ENCODE peak calls at places on chromosomes 6 and 20, in four cellular contexts. S is endothelial cell; V is activated T-helper 1 cell treated with anti-CD3 and anti-CD28 coated beads, Interleukin-12 subunit alpha, Interleukin-12 subunit beta, Interleukin-2, Interleukin-4 antibody, amounts not matched to agents 30 ng/mL and 10 ng/mL and 1 ng/mL, durations not matched to agents 14 hours and 24 hours and 36 hours; Z is T-helper 17 cell. D is an unnamed sample.

GRCh38 chr6:5905431-5906339 is 101.0 kb downstream of the NRN1 start:
- DNase-seq in V (no peak), S (no peak), Z (no peak), D (no peak)

GRCh38 chr6:14121936-14122344 is 4.4 kb downstream of the CD83 start:
- DNase-seq in V (peak; percentile 12), Z (no peak), S (no peak), D (no peak)

GRCh38 chr6:11143394-11144371 is 32.2 kb upstream of the ERVFRD-1 start:
- DNase-seq in V (no peak), S (no peak), Z (no peak), D (no peak)

GRCh38 chr6:75210885-75211739 is 5.3 kb upstream of the COL12A1 start:
- DNase-seq in S (peak; percentile 44), Z (no peak), V (no peak), D (no peak)

GRCh38 chr6:31663961-31664789 is 622 bp downstream of the GPANK1 start:
- DNase-seq in S (no peak), V (no peak), Z (no peak), D (peak; percentile 63)

GRCh38 chr20:44003609-44004008 is 89.0 kb downstream of the TOX2 start:
- DNase-seq in V (no peak), S (no peak), Z (no peak), D (no peak)

GRCh38 chr6:16491666-16492322 is 253.4 kb downstream of the GMPR start:
- DNase-seq in V (no peak), S (no peak), Z (no peak), D (no peak)

GRCh38 chr6:4253604-4254211 is 118.3 kb upstream of the ECI2 start:
- DNase-seq in V (no peak), S (no peak), Z (no peak), D (no peak)

GRCh38 chr20:48846516-48847492 is 19.0 kb upstream of the PREX1 start:
- DNase-seq in V (no peak), S (peak; percentile 40), Z (no peak), D (no peak)

GRCh38 chr6:37536462-37537225 is 37.0 kb upstream of the CCDC167 start:
- DNase-seq in Z (no peak), S (peak; percentile 29), V (no peak), D (peak; percentile 65)

GRCh38 chr20:48294942-48295341 is 509.7 kb upstream of the SULF2 start:
- DNase-seq in Z (no peak), S (no peak), V (no peak), D (no peak)

GRCh38 chr6:167985205-167985604 is 12.3 kb upstream of the KIF25 start:
- DNase-seq in Z (no peak), S (no peak), V (no peak), D (no peak)

GRCh38 chr6:30154709-30155521 is 6.1 kb downstream of the TRIM10 start:
- DNase-seq in V (no peak), S (no peak), Z (no peak), D (no peak)

GRCh38 chr6:154974485-154975149 is 20.5 kb upstream of the TIAM2 start:
- DNase-seq in S (no peak), Z (no peak), V (no peak), D (no peak)

GRCh38 chr20:33812673-33813462 is 1.7 kb downstream of the CHMP4B start:
- DNase-seq in S (no peak), Z (no peak), V (no peak), D (no peak)

GRCh38 chr20:37282558-37282957 is 6.9 kb upstream of the MANBAL start:
- DNase-seq in S (peak; percentile 18), Z (no peak), V (no peak), D (no peak)

GRCh38 chr6:10555625-10556309 is 34.6 kb downstream of the GCNT2 start:
- DNase-seq in S (peak; percentile 60), Z (no peak), V (no peak), D (peak; percentile 76)

GRCh38 chr6:70370496-70370895 is 42.8 kb upstream of the FAM135A start:
- DNase-seq in V (no peak), Z (no peak), S (no peak), D (no peak)

GRCh38 chr20:11852801-11853200 is 64.9 kb upstream of the BTBD3 start:
- DNase-seq in Z (no peak), S (no peak), V (no peak), D (no peak)

GRCh38 chr6:116060572-116061283 is at the start of gene FRK:
- DNase-seq in V (no peak), Z (no peak), S (no peak), D (no peak)

GRCh38 chr6:107362271-107362604 is 97.1 kb downstream of the PDSS2 start:
- DNase-seq in V (no peak), Z (no peak), S (no peak), D (no peak)

GRCh38 chr20:5033566-5033965 is 32.3 kb upstream of the SLC23A2 start:
- DNase-seq in Z (no peak), S (no peak), V (no peak), D (no peak)

GRCh38 chr6:128827675-128828464 is 55.1 kb upstream of the LAMA2 start:
- DNase-seq in S (no peak), V (no peak), Z (no peak), D (no peak)

GRCh38 chr6:95120984-95121383 is 456.4 kb upstream of the MANEA start:
- DNase-seq in V (no peak), S (no peak), Z (no peak), D (no peak)

GRCh38 chr6:78157606-78158005 is 504.8 kb downstream of the MEI4 start:
- DNase-seq in V (no peak), Z (no peak), S (no peak), D (no peak)

GRCh38 chr6:128068110-128068460 is 167.2 kb upstream of the THEMIS start:
- DNase-seq in Z (no peak), S (no peak), V (no peak), D (no peak)

GRCh38 chr20:61903575-61904340 is 161.9 kb downstream of the TAF4 start:
- DNase-seq in S (no peak), V (no peak), Z (no peak), D (no peak)

GRCh38 chr20:51244496-51244895 is 221.6 kb upstream of the KCNG1 start:
- DNase-seq in S (no peak), V (no peak), Z (no peak), D (no peak)

GRCh38 chr6:44627091-44627878 is 239.8 kb downstream of the CDC5L start:
- DNase-seq in V (no peak), S (peak; percentile 25), Z (no peak), D (no peak)

GRCh38 chr6:44771647-44772415 is 384.3 kb downstream of the CDC5L start:
- DNase-seq in V (no peak), Z (no peak), S (no peak), D (no peak)

GRCh38 chr6:47476794-47477496 is 644 bp upstream of the CD2AP start:
- DNase-seq in Z (no peak), S (no peak), V (no peak), D (no peak)

GRCh38 chr20:51934301-51935002 is 132.1 kb upstream of the SALL4 start:
- DNase-seq in Z (no peak), V (no peak), S (no peak), D (no peak)

GRCh38 chr6:162108041-162108440 is 619.5 kb downstream of the PRKN start:
- DNase-seq in Z (no peak), S (no peak), V (no peak), D (no peak)

GRCh38 chr6:87832025-87832825 is 130.2 kb upstream of the AKIRIN2 start:
- DNase-seq in S (no peak), V (no peak), Z (no peak), D (no peak)

GRCh38 chr6:33882154-33882553 is 78.4 kb upstream of the MLN start:
- DNase-seq in V (no peak), Z (no peak), S (no peak), D (no peak)

D was measured in glutamatergic neuron.